ENCODE peak calls at places on chromosome 18, in six cellular contexts. W, A, X, M, F and H are unnamed samples.

GRCh38 chr18:80253236-80253635 is 5.9 kb upstream of the PARD6G start:
- DNase-seq in W (no peak), A (no peak), X (no peak), M (no peak), F (no peak), H (no peak)

GRCh38 chr18:74328196-74328595 is 12.6 kb downstream of the C18orf63 start:
- DNase-seq in W (no peak), A (no peak), X (no peak), M (no peak), F (no peak), H (no peak)

GRCh38 chr18:25123438-25124225 is 228.3 kb downstream of the ZNF521 start:
- DNase-seq in W (no peak), A (no peak), X (no peak), M (no peak), F (no peak), H (no peak)

GRCh38 chr18:10239138-10239537 is 215.3 kb upstream of the APCDD1 start:
- DNase-seq in W (peak), A (no peak), X (no peak), M (peak), F (no peak), H (no peak)

GRCh38 chr18:49393011-49393410 is 67.4 kb downstream of the DYM start:
- DNase-seq in W (no peak), A (no peak), X (no peak), M (no peak), F (no peak), H (no peak)

GRCh38 chr18:22241806-22242440 is 72.5 kb downstream of the GATA6 start:
- DNase-seq in W (no peak), A (no peak), X (no peak), M (no peak), F (no peak), H (no peak)

GRCh38 chr18:74631242-74632087 is 33.8 kb downstream of the ZNF407 start:
- DNase-seq in W (no peak), A (no peak), X (peak), M (peak), F (no peak), H (no peak)

GRCh38 chr18:10420561-10421352 is 33.7 kb upstream of the APCDD1 start:
- DNase-seq in W (no peak), A (no peak), X (no peak), M (peak), F (no peak), H (no peak)

GRCh38 chr18:73848656-73849055 is 299.0 kb downstream of the FBXO15 start:
- DNase-seq in W (peak), A (no peak), X (no peak), M (peak), F (no peak), H (no peak)

GRCh38 chr18:55334875-55335274 is 253.1 kb downstream of the TCF4 start:
- DNase-seq in W (peak), A (no peak), X (no peak), M (no peak), F (no peak), H (no peak)

GRCh38 chr18:808502-808901 is 3.5 kb downstream of the YES1 start:
- DNase-seq in W (no peak), A (no peak), X (no peak), M (no peak), F (no peak), H (no peak)

GRCh38 chr18:69397096-69397495 is 3.6 kb upstream of the DOK6 start:
- DNase-seq in W (no peak), A (no peak), X (no peak), M (peak), F (no peak), H (no peak)

GRCh38 chr18:70423988-70424387 is 135.1 kb downstream of the SOCS6 start:
- DNase-seq in W (no peak), A (no peak), X (no peak), M (no peak), F (no peak), H (peak)

GRCh38 chr18:23547806-23548205 is 38.5 kb downstream of the NPC1 start:
- DNase-seq in W (no peak), A (peak), X (no peak), M (no peak), F (peak), H (peak)

GRCh38 chr18:49025426-49025766 is 74.6 kb upstream of the SMAD7 start:
- DNase-seq in W (no peak), A (no peak), X (no peak), M (no peak), F (no peak), H (no peak)

GRCh38 chr18:69002233-69002632 is 204.4 kb downstream of the CCDC102B start:
- DNase-seq in W (no peak), A (peak), X (no peak), M (no peak), F (peak), H (no peak)

GRCh38 chr18:4125246-4125938 is 329.7 kb downstream of the DLGAP1 start:
- DNase-seq in W (no peak), A (no peak), X (no peak), M (no peak), F (no peak), H (no peak)

GRCh38 chr18:73164430-73164829 is 296.6 kb upstream of the NETO1 start:
- DNase-seq in W (no peak), A (no peak), X (no peak), M (no peak), F (no peak), H (no peak)

GRCh38 chr18:54945726-54946125 is 13.5 kb downstream of the CCDC68 start:
- DNase-seq in W (no peak), A (peak), X (no peak), M (no peak), F (no peak), H (no peak)

GRCh38 chr18:13379930-13380665 is 161.5 kb downstream of the LDLRAD4 start:
- DNase-seq in W (no peak), A (no peak), X (no peak), M (no peak), F (no peak), H (no peak)

GRCh38 chr18:75427603-75428002 is at the start of gene SMIM21:
- DNase-seq in W (no peak), A (no peak), X (no peak), M (no peak), F (no peak), H (no peak)

GRCh38 chr18:28113271-28114023 is 63.5 kb downstream of the CDH2 start:
- DNase-seq in W (no peak), A (no peak), X (no peak), M (peak), F (no peak), H (no peak)

GRCh38 chr18:48806551-48807261 is 144.1 kb downstream of the SMAD7 start:
- DNase-seq in W (peak), A (no peak), X (peak), M (no peak), F (no peak), H (no peak)

GRCh38 chr18:79422022-79422782 is 26.5 kb downstream of the NFATC1 start:
- DNase-seq in W (no peak), A (no peak), X (no peak), M (peak), F (no peak), H (no peak)

GRCh38 chr18:21327101-21327500 is 85.1 kb downstream of the GREB1L start:
- DNase-seq in W (no peak), A (no peak), X (no peak), M (no peak), F (no peak), H (no peak)

GRCh38 chr18:79980585-79980984 is 7.8 kb downstream of the TXNL4A start:
- DNase-seq in W (no peak), A (no peak), X (no peak), M (no peak), F (no peak), H (no peak)

GRCh38 chr18:25592804-25593360 is 240.9 kb upstream of the ZNF521 start:
- DNase-seq in W (no peak), A (no peak), X (no peak), M (no peak), F (no peak), H (no peak)

GRCh38 chr18:25827961-25828561 is 262.4 kb downstream of the SS18 start:
- DNase-seq in W (no peak), A (peak), X (no peak), M (peak), F (no peak), H (no peak)

GRCh38 chr18:47605093-47605492 is 325.4 kb downstream of the SMAD2 start:
- DNase-seq in W (peak), A (no peak), X (no peak), M (no peak), F (no peak), H (no peak)